ENCODE peak calls at places on chromosome 21, in four cellular contexts. V, M, I and G are unnamed samples.

GRCh38 chr21:34968414-34969333 is 80.4 kb downstream of the RUNX1 start:
- DNase-seq in I (no peak), M (no peak), V (no peak), G (no peak)

GRCh38 chr21:26513212-26513611 is 59.9 kb downstream of the CYYR1 start:
- DNase-seq in I (no peak), V (no peak), M (no peak), G (no peak)

GRCh38 chr21:43717166-43717853 is 1.6 kb upstream of the PDXK start:
- DNase-seq in I (no peak), V (no peak), M (no peak), G (no peak)

GRCh38 chr21:38295997-38296764 is 39.4 kb downstream of the KCNJ15 start:
- DNase-seq in M (no peak), V (no peak), I (no peak), G (no peak)

GRCh38 chr21:42061866-42062542 is 9.1 kb upstream of the UMODL1 start:
- DNase-seq in V (no peak), M (no peak), I (peak), G (no peak)

GRCh38 chr21:33881689-33882440 is 33.7 kb downstream of the ATP5PO start:
- DNase-seq in M (no peak), V (no peak), I (no peak), G (no peak)

GRCh38 chr21:39863111-39863510 is 4.1 kb upstream of the PCP4 start:
- DNase-seq in M (no peak), V (no peak), I (no peak), G (no peak)

GRCh38 chr21:24716306-24716918 is 890.9 kb downstream of the MRPL39 start:
- DNase-seq in M (no peak), I (no peak), V (no peak), G (no peak)

GRCh38 chr21:37257967-37258877 is 8.9 kb downstream of the VPS26C start:
- DNase-seq in M (peak), I (peak), V (peak), G (peak)

GRCh38 chr21:36246080-36246631 is 73.8 kb upstream of the MORC3 start:
- DNase-seq in I (no peak), V (no peak), M (no peak), G (no peak)

GRCh38 chr21:43312751-43313169 is 114.2 kb downstream of the SIK1 start:
- DNase-seq in V (no peak), I (no peak), M (no peak), G (peak)

GRCh38 chr21:38810034-38810825 is 4.5 kb downstream of the ETS2 start:
- DNase-seq in I (no peak), V (no peak), M (no peak), G (no peak)

GRCh38 chr21:32283001-32283400 is 4.2 kb upstream of the MIS18A start:
- DNase-seq in I (no peak), M (no peak), V (no peak), G (no peak)

GRCh38 chr21:33541105-33541711 is 709 bp downstream of the GART start:
- DNase-seq in M (no peak), I (no peak), V (peak), G (no peak)

GRCh38 chr21:39116761-39117425 is 66.4 kb downstream of the PSMG1 start:
- DNase-seq in M (no peak), V (no peak), I (no peak), G (no peak)

GRCh38 chr21:46084041-46084561 is 13.8 kb upstream of the COL6A2 start:
- DNase-seq in M (no peak), I (no peak), V (no peak), G (no peak)

GRCh38 chr21:37207441-37208009 is 59.6 kb downstream of the VPS26C start:
- DNase-seq in V (no peak), M (peak), I (no peak), G (no peak)

GRCh38 chr21:32312321-32312720 is 13.7 kb downstream of the MRAP start:
- DNase-seq in I (no peak), V (no peak), M (no peak), G (no peak)

GRCh38 chr21:33691945-33692594 is 49.8 kb downstream of the ITSN1 start:
- DNase-seq in V (no peak), M (no peak), I (no peak), G (no peak)

GRCh38 chr21:36459098-36459497 is 20.8 kb downstream of the CLDN14 start:
- DNase-seq in I (no peak), M (no peak), V (no peak), G (no peak)